ENCODE peak calls at places on chromosomes 6 and 20, in four cellular contexts. J, C, B and T are unnamed samples.

GRCh38 chr6:17381429-17382147 is 11.8 kb upstream of the CAP2 start:
- DNase-seq in J (no peak), C (no peak), B (no peak), T (no peak)

GRCh38 chr6:21807299-21807698 is 213.7 kb downstream of the SOX4 start:
- DNase-seq in J (no peak), C (no peak), B (no peak), T (no peak)

GRCh38 chr20:38855356-38855755 is 49.9 kb downstream of the PPP1R16B start:
- DNase-seq in J (no peak), C (no peak), B (no peak), T (no peak)

GRCh38 chr6:15184441-15184861 is 61.4 kb upstream of the JARID2 start:
- DNase-seq in J (peak; percentile 15), C (no peak), B (no peak), T (no peak)

GRCh38 chr6:7146079-7146828 is 38.5 kb downstream of the RREB1 start:
- DNase-seq in J (no peak), C (peak; percentile 84), B (no peak), T (peak; percentile 63)

GRCh38 chr6:147382945-147383554 is 125.4 kb upstream of the SAMD5 start:
- DNase-seq in J (no peak), C (peak; percentile 30), B (no peak), T (peak; percentile 34)

GRCh38 chr6:102115911-102116310 is 722.4 kb downstream of the GRIK2 start:
- DNase-seq in J (no peak), C (no peak), B (no peak), T (no peak)

GRCh38 chr6:141105481-141105880 is 1027.2 kb upstream of the GJE1 start:
- DNase-seq in J (no peak), C (no peak), B (peak; percentile 59), T (no peak)

GRCh38 chr6:53299331-53299835 is 49.4 kb downstream of the ELOVL5 start:
- DNase-seq in J (no peak), C (no peak), B (no peak), T (no peak)

GRCh38 chr6:159700970-159701369 is 7.9 kb upstream of the SOD2 start:
- DNase-seq in J (no peak), C (no peak), B (no peak), T (no peak)

GRCh38 chr20:58508762-58509395 is 6.3 kb downstream of the APCDD1L start:
- DNase-seq in J (no peak), C (no peak), B (no peak), T (no peak)

GRCh38 chr20:51450221-51450712 is 92.3 kb downstream of the NFATC2 start:
- DNase-seq in J (no peak), C (no peak), B (no peak), T (no peak)

GRCh38 chr6:58419321-58419720 is 1101.9 kb downstream of the PRIM2 start:
- DNase-seq in J (no peak), C (no peak), B (no peak), T (no peak)

GRCh38 chr6:34543421-34543820 is 12.7 kb downstream of the SPDEF start:
- DNase-seq in J (no peak), C (no peak), B (no peak), T (no peak)

GRCh38 chr6:118281291-118281690 is 266.8 kb upstream of the PLN start:
- DNase-seq in J (no peak), C (peak; percentile 11), B (no peak), T (no peak)

GRCh38 chr6:40380271-40380670 is 206.9 kb downstream of the LRFN2 start:
- DNase-seq in J (no peak), C (no peak), B (no peak), T (no peak)

GRCh38 chr20:51647674-51648570 is 105.4 kb upstream of the NFATC2 start:
- DNase-seq in J (no peak), C (peak; percentile 39), B (no peak), T (no peak)

GRCh38 chr6:105215506-105215905 is 35.7 kb upstream of the POPDC3 start:
- DNase-seq in J (no peak), C (no peak), B (no peak), T (no peak)

GRCh38 chr20:17612975-17613327 is 43.1 kb downstream of the DSTN start:
- DNase-seq in J (no peak), C (no peak), B (no peak), T (no peak)

GRCh38 chr6:55174211-55175013 is at the start of gene HCRTR2:
- DNase-seq in J (no peak), C (no peak), B (peak; percentile 42), T (no peak)

GRCh38 chr6:11654876-11655275 is 117.3 kb downstream of the TMEM170B start:
- DNase-seq in J (no peak), C (no peak), B (no peak), T (no peak)

GRCh38 chr6:139886396-139886795 is 511.9 kb upstream of the CITED2 start:
- DNase-seq in J (no peak), C (no peak), B (no peak), T (no peak)
- TF ChIP-seq ETV6 in J (no peak), C (no peak), B (no peak), T (no peak)

GRCh38 chr20:2631228-2631627 is 21.2 kb upstream of the NOP56 start:
- DNase-seq in J (no peak), C (no peak), B (no peak), T (no peak)
- TF ChIP-seq ATF2 in J (no peak), C (no peak), B (no peak), T (no peak)

GRCh38 chr6:154479388-154480143 is 30.9 kb downstream of the CNKSR3 start:
- DNase-seq in J (no peak), C (no peak), B (no peak), T (no peak)
- TF ChIP-seq ETV6 in J (no peak), C (no peak), B (no peak), T (no peak)

DNA sequence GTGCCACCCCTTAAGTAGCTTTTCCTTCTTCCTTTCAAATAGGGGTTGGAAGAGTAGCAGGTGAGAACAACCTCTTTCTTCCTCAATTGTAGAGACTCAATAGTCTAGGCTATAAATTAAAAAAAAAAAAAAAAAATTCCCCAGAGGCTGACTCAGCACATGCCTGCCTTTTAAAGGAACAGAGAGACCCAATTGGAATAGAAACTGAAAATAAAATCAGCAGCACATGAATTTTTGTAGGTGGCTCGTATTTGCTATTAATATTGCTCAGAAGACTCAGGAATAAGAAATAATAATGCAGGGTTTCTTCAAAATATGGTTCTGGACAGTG is 19.3 kb downstream of the TOP1 start:
- DNase-seq in J (no peak), C (no peak), B (no peak), T (no peak)
- TF ChIP-seq ATF2 in J (peak; percentile 10), C (no peak), B (no peak), T (no peak)

GRCh38 chr6:87869064-87869685 is 167.1 kb upstream of the AKIRIN2 start:
- DNase-seq in J (no peak), C (no peak), B (no peak), T (no peak)
- TF ChIP-seq ETV6 in J (no peak), C (no peak), B (no peak), T (no peak)

GRCh38 chr20:13855613-13856012 is 70.8 kb downstream of the NDUFAF5 start:
- DNase-seq in J (no peak), C (no peak), B (no peak), T (no peak)
- TF ChIP-seq ATF2 in J (no peak), C (no peak), B (no peak), T (no peak)

DNA sequence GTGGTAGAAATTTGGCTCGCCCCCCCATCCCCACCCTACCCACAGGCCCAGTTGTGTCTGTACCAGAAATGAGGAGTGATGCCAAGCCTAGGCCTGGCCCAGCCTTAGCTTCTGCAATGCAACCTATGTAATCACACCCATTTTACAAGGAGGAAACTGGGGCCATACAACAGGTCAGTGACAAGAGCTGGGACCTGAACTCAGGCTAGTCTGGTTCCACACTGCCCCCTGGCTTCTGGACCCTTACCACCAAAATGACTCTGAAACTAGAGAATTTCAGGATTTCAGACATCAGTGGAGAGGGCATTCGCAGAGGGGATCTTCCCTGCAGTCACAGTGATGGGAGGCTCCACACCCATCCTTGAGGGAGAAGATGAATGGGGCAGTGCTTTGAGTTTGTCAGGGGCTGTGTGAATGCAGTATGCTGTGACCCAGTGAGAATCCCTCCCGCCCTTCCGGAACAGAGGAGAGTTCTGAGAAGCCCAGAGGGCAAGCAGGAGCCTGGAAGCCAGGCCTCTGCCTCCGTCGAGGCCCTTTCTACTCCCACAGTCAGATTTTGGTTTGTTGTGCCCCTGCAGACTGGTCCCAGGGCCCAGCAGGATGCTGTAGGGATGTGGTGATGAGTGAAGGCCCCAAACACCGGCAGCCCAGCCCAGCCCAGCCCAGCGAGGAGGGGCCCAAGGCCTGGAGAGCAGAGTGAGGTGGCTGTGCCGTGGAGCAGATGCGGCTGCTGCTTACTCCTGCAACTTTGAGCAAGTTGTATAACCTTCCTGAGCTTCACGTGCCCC is 48.1 kb upstream of the MYL9 start:
- DNase-seq in J (no peak), C (no peak), B (peak; percentile 56), T (peak; percentile 52)
- TF ChIP-seq ETV6 in J (no peak), C (no peak), B (no peak), T (no peak)

DNA sequence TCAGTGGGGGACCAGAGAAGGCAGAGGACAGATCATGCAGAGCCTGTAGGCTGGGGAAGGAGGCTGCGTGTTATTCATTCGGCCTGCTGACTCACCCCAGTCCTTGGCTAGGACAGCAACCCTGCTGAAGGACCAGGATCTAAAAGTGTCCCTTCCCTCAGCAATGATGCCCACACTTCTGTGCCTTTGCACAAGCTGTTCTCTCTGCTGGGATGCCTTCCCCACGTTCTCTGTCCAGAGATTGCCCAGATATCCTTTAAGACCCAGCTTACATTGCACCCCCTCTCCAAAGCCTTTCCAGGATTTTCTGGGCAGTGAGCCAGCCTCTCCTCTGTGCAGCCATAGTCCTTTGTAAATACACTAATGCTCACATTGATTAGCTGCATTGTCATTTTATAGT is 99.3 kb upstream of the CHD6 start:
- DNase-seq in J (no peak), C (no peak), B (no peak), T (no peak)
- TF ChIP-seq ATF2 in J (no peak), C (no peak), B (no peak), T (no peak)

GRCh38 chr6:136641166-136641565 is 90.9 kb upstream of the MAP7 start:
- DNase-seq in J (no peak), C (no peak), B (no peak), T (no peak)

GRCh38 chr6:136641873-136642465 is 91.7 kb upstream of the MAP7 start:
- DNase-seq in J (no peak), C (no peak), B (no peak), T (no peak)

GRCh38 chr6:136643850-136644596 is 93.8 kb upstream of the MAP7 start:
- DNase-seq in J (peak; percentile 40), C (peak; percentile 65), B (peak; percentile 96), T (peak; percentile 77)

GRCh38 chr6:136639671-136640070 is 89.4 kb upstream of the MAP7 start:
- DNase-seq in J (no peak), C (no peak), B (no peak), T (no peak)

GRCh38 chr6:136640132-136640915 is 90.1 kb upstream of the MAP7 start:
- DNase-seq in J (no peak), C (no peak), B (no peak), T (no peak)
- TF ChIP-seq ETV6 in J (no peak), C (no peak), B (no peak), T (no peak)